ENCODE peak calls at places on chromosomes 1 and 21, in eight cellular contexts. S is endothelial cell; U is fibroblast of lung; M is NCI-H69; I is stimulated activated CD4-positive, alpha-beta T cell treated with anti-CD3 and anti-CD28 coated beads, Interleukin-15, amount 100 ng/mL, for 1 hour; C is midbrain; O is transverse colon; P is retina. T is an unnamed sample.
A peak's percentile ranks its signal among the peaks of the same experiment; 100 is the strongest.

GRCh38 chr1:75126611-75127101 is 7.5 kb upstream of the LHX8 start:
- DNase-seq in C (no peak), I (no peak), U (no peak), O (no peak), S (no peak), P (no peak), M (no peak), T (no peak)

GRCh38 chr1:109242387-109242786 is 7.0 kb upstream of the CELSR2 start:
- DNase-seq in S (no peak), I (no peak), O (no peak), M (peak; percentile 18), C (no peak), P (no peak), U (peak; percentile 30), T (no peak)

GRCh38 chr1:209409786-209410185 is 173.7 kb upstream of the CAMK1G start:
- DNase-seq in O (no peak), U (peak; percentile 94), C (no peak), I (no peak), S (no peak), M (no peak), P (no peak), T (no peak)

GRCh38 chr1:45840704-45841103 is 37.3 kb downstream of the MAST2 start:
- DNase-seq in O (no peak), C (no peak), I (no peak), U (no peak), S (no peak), P (no peak), M (no peak), T (no peak)

GRCh38 chr21:44329086-44329889 is 9.9 kb downstream of the CFAP410 start:
- DNase-seq in M (peak; percentile 37), P (no peak), C (peak; percentile 20), I (no peak), O (no peak), U (no peak), S (no peak), T (peak; percentile 86)

GRCh38 chr1:228452194-228453021 is 34.8 kb upstream of the RNF187 start:
- DNase-seq in M (no peak), I (no peak), S (no peak), C (no peak), U (peak; percentile 25), O (no peak), P (no peak), T (no peak)

GRCh38 chr1:27686223-27686990 is 14.4 kb upstream of the IFI6 start:
- DNase-seq in P (no peak), U (no peak), M (peak; percentile 93), C (no peak), S (no peak), I (no peak), O (peak; percentile 84), T (no peak)

GRCh38 chr1:226983247-226983997 is 43.3 kb downstream of the COQ8A start:
- DNase-seq in M (no peak), S (no peak), O (no peak), I (no peak), C (no peak), P (no peak), U (no peak), T (no peak)

GRCh38 chr1:248834343-248834940 is 3.6 kb upstream of the ZNF672 start:
- DNase-seq in C (no peak), U (no peak), S (no peak), P (no peak), M (no peak), I (no peak), O (no peak), T (no peak)

GRCh38 chr1:169138866-169139670 is 32.6 kb downstream of the ATP1B1 start:
- DNase-seq in I (no peak), S (no peak), O (no peak), M (no peak), C (no peak), P (no peak), U (no peak), T (no peak)

GRCh38 chr1:1763657-1764621 is 14.3 kb downstream of the NADK start:
- DNase-seq in S (no peak), U (no peak), P (no peak), C (peak; percentile 58), O (no peak), M (no peak), I (no peak), T (no peak)

GRCh38 chr1:177571076-177571475 is 398.8 kb downstream of the SEC16B start:
- DNase-seq in M (no peak), I (no peak), S (no peak), C (no peak), O (no peak), U (no peak), P (no peak), T (no peak)

T was measured in SK-N-SH.